ENCODE peak calls at places on chromosomes 4 and X, in ten cellular contexts. One of them, this sample, is unnamed.

GRCh38 chr4:8148785-8149435 is 9.7 kb downstream of the ABLIM2 start:
- DNase-seq in stimulated activated CD4-positive, alpha-beta T cell treated with anti-CD3 and anti-CD28 coated beads, Interleukin-1b, Interleukin-23, amount 100 ng/mL, for 1 hour: no peak
- DNase-seq in stomach: no peak
- DNase-seq in epithelial cell of prostate: no peak
- DNase-seq in EH: no peak
- DNase-seq in activated CD4-positive, alpha-beta T cell treated with anti-CD3 and anti-CD28 coated beads, Interleukin-2, amount 50 U/mL, for 24 hours: no peak
- DNase-seq in activated CD8-positive, alpha-beta memory T cell treated with anti-CD3 and anti-CD28 coated beads for 48 hours: no peak
- DNase-seq in HCEC 1CT: no peak
- DNase-seq in chondrocyte: no peak
- DNase-seq in retina: no peak
- DNase-seq in this sample: no peak

GRCh38 chrX:9788908-9789307 is 2.7 kb downstream of the SHROOM2 start:
- DNase-seq in chondrocyte: no peak
- DNase-seq in activated CD8-positive, alpha-beta memory T cell treated with anti-CD3 and anti-CD28 coated beads for 48 hours: no peak
- DNase-seq in stomach: peak; percentile 47
- DNase-seq in HCEC 1CT: no peak
- DNase-seq in stimulated activated CD4-positive, alpha-beta T cell treated with anti-CD3 and anti-CD28 coated beads, Interleukin-1b, Interleukin-23, amount 100 ng/mL, for 1 hour: no peak
- DNase-seq in epithelial cell of prostate: no peak
- DNase-seq in activated CD4-positive, alpha-beta T cell treated with anti-CD3 and anti-CD28 coated beads, Interleukin-2, amount 50 U/mL, for 24 hours: no peak
- DNase-seq in retina: no peak
- DNase-seq in EH: no peak
- DNase-seq in this sample: no peak

GRCh38 chr4:73019462-73020047 is 50.0 kb downstream of the COX18 start:
- DNase-seq in activated CD8-positive, alpha-beta memory T cell treated with anti-CD3 and anti-CD28 coated beads for 48 hours: no peak
- DNase-seq in stomach: no peak
- DNase-seq in EH: peak; percentile 60
- DNase-seq in stimulated activated CD4-positive, alpha-beta T cell treated with anti-CD3 and anti-CD28 coated beads, Interleukin-1b, Interleukin-23, amount 100 ng/mL, for 1 hour: no peak
- DNase-seq in retina: peak; percentile 44
- DNase-seq in activated CD4-positive, alpha-beta T cell treated with anti-CD3 and anti-CD28 coated beads, Interleukin-2, amount 50 U/mL, for 24 hours: no peak
- DNase-seq in epithelial cell of prostate: no peak
- DNase-seq in chondrocyte: no peak
- DNase-seq in HCEC 1CT: peak; percentile 15
- DNase-seq in this sample: no peak

GRCh38 chr4:46894841-46895240 is 14.2 kb downstream of the COX7B2 start:
- DNase-seq in stimulated activated CD4-positive, alpha-beta T cell treated with anti-CD3 and anti-CD28 coated beads, Interleukin-1b, Interleukin-23, amount 100 ng/mL, for 1 hour: no peak
- DNase-seq in stomach: no peak
- DNase-seq in epithelial cell of prostate: no peak
- DNase-seq in chondrocyte: no peak
- DNase-seq in activated CD4-positive, alpha-beta T cell treated with anti-CD3 and anti-CD28 coated beads, Interleukin-2, amount 50 U/mL, for 24 hours: no peak
- DNase-seq in EH: no peak
- DNase-seq in retina: no peak
- DNase-seq in HCEC 1CT: no peak
- DNase-seq in activated CD8-positive, alpha-beta memory T cell treated with anti-CD3 and anti-CD28 coated beads for 48 hours: no peak
- DNase-seq in this sample: no peak

GRCh38 chr4:168893807-168894206 is 116.2 kb downstream of the CBR4 start:
- DNase-seq in stimulated activated CD4-positive, alpha-beta T cell treated with anti-CD3 and anti-CD28 coated beads, Interleukin-1b, Interleukin-23, amount 100 ng/mL, for 1 hour: no peak
- DNase-seq in stomach: no peak
- DNase-seq in EH: no peak
- DNase-seq in chondrocyte: no peak
- DNase-seq in epithelial cell of prostate: no peak
- DNase-seq in HCEC 1CT: no peak
- DNase-seq in activated CD8-positive, alpha-beta memory T cell treated with anti-CD3 and anti-CD28 coated beads for 48 hours: no peak
- DNase-seq in retina: no peak
- DNase-seq in activated CD4-positive, alpha-beta T cell treated with anti-CD3 and anti-CD28 coated beads, Interleukin-2, amount 50 U/mL, for 24 hours: no peak
- DNase-seq in this sample: no peak

GRCh38 chrX:19046343-19047215 is 62.7 kb upstream of the PHKA2 start:
- DNase-seq in activated CD4-positive, alpha-beta T cell treated with anti-CD3 and anti-CD28 coated beads, Interleukin-2, amount 50 U/mL, for 24 hours: no peak
- DNase-seq in HCEC 1CT: peak; percentile 56
- DNase-seq in EH: peak; percentile 62
- DNase-seq in stimulated activated CD4-positive, alpha-beta T cell treated with anti-CD3 and anti-CD28 coated beads, Interleukin-1b, Interleukin-23, amount 100 ng/mL, for 1 hour: no peak
- DNase-seq in epithelial cell of prostate: peak; percentile 18
- DNase-seq in activated CD8-positive, alpha-beta memory T cell treated with anti-CD3 and anti-CD28 coated beads for 48 hours: no peak
- DNase-seq in retina: no peak
- DNase-seq in stomach: no peak
- DNase-seq in chondrocyte: no peak
- DNase-seq in this sample: no peak

GRCh38 chr4:106892786-106893185 is 143.3 kb downstream of the DKK2 start:
- DNase-seq in EH: no peak
- DNase-seq in stomach: no peak
- DNase-seq in retina: no peak
- DNase-seq in chondrocyte: peak; percentile 57
- DNase-seq in epithelial cell of prostate: no peak
- DNase-seq in stimulated activated CD4-positive, alpha-beta T cell treated with anti-CD3 and anti-CD28 coated beads, Interleukin-1b, Interleukin-23, amount 100 ng/mL, for 1 hour: no peak
- DNase-seq in HCEC 1CT: no peak
- DNase-seq in activated CD4-positive, alpha-beta T cell treated with anti-CD3 and anti-CD28 coated beads, Interleukin-2, amount 50 U/mL, for 24 hours: no peak
- DNase-seq in activated CD8-positive, alpha-beta memory T cell treated with anti-CD3 and anti-CD28 coated beads for 48 hours: no peak
- DNase-seq in this sample: no peak

GRCh38 chr4:74545488-74545887 is 100.6 kb downstream of the AREG start:
- DNase-seq in chondrocyte: no peak
- DNase-seq in activated CD8-positive, alpha-beta memory T cell treated with anti-CD3 and anti-CD28 coated beads for 48 hours: no peak
- DNase-seq in activated CD4-positive, alpha-beta T cell treated with anti-CD3 and anti-CD28 coated beads, Interleukin-2, amount 50 U/mL, for 24 hours: no peak
- DNase-seq in stimulated activated CD4-positive, alpha-beta T cell treated with anti-CD3 and anti-CD28 coated beads, Interleukin-1b, Interleukin-23, amount 100 ng/mL, for 1 hour: no peak
- DNase-seq in stomach: peak; percentile 26
- DNase-seq in retina: no peak
- DNase-seq in EH: peak; percentile 31
- DNase-seq in epithelial cell of prostate: no peak
- DNase-seq in HCEC 1CT: no peak
- DNase-seq in this sample: peak; percentile 21

GRCh38 chr4:75512336-75513211 is 1.6 kb downstream of the RCHY1 start:
- DNase-seq in chondrocyte: no peak
- DNase-seq in retina: no peak
- DNase-seq in epithelial cell of prostate: no peak
- DNase-seq in activated CD8-positive, alpha-beta memory T cell treated with anti-CD3 and anti-CD28 coated beads for 48 hours: no peak
- DNase-seq in stomach: no peak
- DNase-seq in EH: peak; percentile 63
- DNase-seq in stimulated activated CD4-positive, alpha-beta T cell treated with anti-CD3 and anti-CD28 coated beads, Interleukin-1b, Interleukin-23, amount 100 ng/mL, for 1 hour: no peak
- DNase-seq in activated CD4-positive, alpha-beta T cell treated with anti-CD3 and anti-CD28 coated beads, Interleukin-2, amount 50 U/mL, for 24 hours: no peak
- DNase-seq in HCEC 1CT: peak; percentile 54
- DNase-seq in this sample: no peak

GRCh38 chr4:118834070-118834469 is 1.9 kb downstream of the SEC24D start:
- DNase-seq in stomach: no peak
- DNase-seq in HCEC 1CT: no peak
- DNase-seq in activated CD8-positive, alpha-beta memory T cell treated with anti-CD3 and anti-CD28 coated beads for 48 hours: no peak
- DNase-seq in activated CD4-positive, alpha-beta T cell treated with anti-CD3 and anti-CD28 coated beads, Interleukin-2, amount 50 U/mL, for 24 hours: no peak
- DNase-seq in epithelial cell of prostate: no peak
- DNase-seq in stimulated activated CD4-positive, alpha-beta T cell treated with anti-CD3 and anti-CD28 coated beads, Interleukin-1b, Interleukin-23, amount 100 ng/mL, for 1 hour: no peak
- DNase-seq in chondrocyte: no peak
- DNase-seq in EH: peak; percentile 44
- DNase-seq in retina: no peak
- DNase-seq in this sample: no peak

GRCh38 chrX:96389314-96390048 is 295.2 kb upstream of the DIAPH2 start:
- DNase-seq in epithelial cell of prostate: no peak
- DNase-seq in retina: no peak
- DNase-seq in HCEC 1CT: peak; percentile 7
- DNase-seq in activated CD8-positive, alpha-beta memory T cell treated with anti-CD3 and anti-CD28 coated beads for 48 hours: no peak
- DNase-seq in stomach: no peak
- DNase-seq in EH: no peak
- DNase-seq in stimulated activated CD4-positive, alpha-beta T cell treated with anti-CD3 and anti-CD28 coated beads, Interleukin-1b, Interleukin-23, amount 100 ng/mL, for 1 hour: no peak
- DNase-seq in chondrocyte: no peak
- DNase-seq in activated CD4-positive, alpha-beta T cell treated with anti-CD3 and anti-CD28 coated beads, Interleukin-2, amount 50 U/mL, for 24 hours: no peak
- DNase-seq in this sample: no peak

GRCh38 chr4:106773106-106773905 is 262.8 kb downstream of the DKK2 start:
- DNase-seq in activated CD4-positive, alpha-beta T cell treated with anti-CD3 and anti-CD28 coated beads, Interleukin-2, amount 50 U/mL, for 24 hours: no peak
- DNase-seq in chondrocyte: no peak
- DNase-seq in epithelial cell of prostate: no peak
- DNase-seq in stimulated activated CD4-positive, alpha-beta T cell treated with anti-CD3 and anti-CD28 coated beads, Interleukin-1b, Interleukin-23, amount 100 ng/mL, for 1 hour: no peak
- DNase-seq in HCEC 1CT: peak; percentile 22
- DNase-seq in activated CD8-positive, alpha-beta memory T cell treated with anti-CD3 and anti-CD28 coated beads for 48 hours: no peak
- DNase-seq in stomach: no peak
- DNase-seq in EH: peak; percentile 81
- DNase-seq in retina: no peak
- DNase-seq in this sample: no peak

GRCh38 chr4:53580301-53580700 is 11.0 kb downstream of the LNX1 start:
- DNase-seq in activated CD8-positive, alpha-beta memory T cell treated with anti-CD3 and anti-CD28 coated beads for 48 hours: no peak
- DNase-seq in HCEC 1CT: no peak
- DNase-seq in EH: no peak
- DNase-seq in chondrocyte: no peak
- DNase-seq in stimulated activated CD4-positive, alpha-beta T cell treated with anti-CD3 and anti-CD28 coated beads, Interleukin-1b, Interleukin-23, amount 100 ng/mL, for 1 hour: no peak
- DNase-seq in retina: no peak
- DNase-seq in stomach: no peak
- DNase-seq in activated CD4-positive, alpha-beta T cell treated with anti-CD3 and anti-CD28 coated beads, Interleukin-2, amount 50 U/mL, for 24 hours: no peak
- DNase-seq in epithelial cell of prostate: no peak
- DNase-seq in this sample: no peak

GRCh38 chr4:140185725-140186124 is 31.7 kb upstream of the MAML3 start:
- DNase-seq in stomach: no peak
- DNase-seq in EH: no peak
- DNase-seq in epithelial cell of prostate: no peak
- DNase-seq in chondrocyte: no peak
- DNase-seq in stimulated activated CD4-positive, alpha-beta T cell treated with anti-CD3 and anti-CD28 coated beads, Interleukin-1b, Interleukin-23, amount 100 ng/mL, for 1 hour: no peak
- DNase-seq in retina: no peak
- DNase-seq in activated CD8-positive, alpha-beta memory T cell treated with anti-CD3 and anti-CD28 coated beads for 48 hours: no peak
- DNase-seq in activated CD4-positive, alpha-beta T cell treated with anti-CD3 and anti-CD28 coated beads, Interleukin-2, amount 50 U/mL, for 24 hours: no peak
- DNase-seq in HCEC 1CT: no peak
- DNase-seq in this sample: no peak

GRCh38 chr4:17613761-17614415 is 553 bp upstream of the MED28 start:
- DNase-seq in epithelial cell of prostate: peak; percentile 27
- DNase-seq in EH: peak; percentile 87
- DNase-seq in retina: no peak
- DNase-seq in stomach: no peak
- DNase-seq in activated CD8-positive, alpha-beta memory T cell treated with anti-CD3 and anti-CD28 coated beads for 48 hours: no peak
- DNase-seq in chondrocyte: no peak
- DNase-seq in activated CD4-positive, alpha-beta T cell treated with anti-CD3 and anti-CD28 coated beads, Interleukin-2, amount 50 U/mL, for 24 hours: no peak
- DNase-seq in stimulated activated CD4-positive, alpha-beta T cell treated with anti-CD3 and anti-CD28 coated beads, Interleukin-1b, Interleukin-23, amount 100 ng/mL, for 1 hour: no peak
- DNase-seq in HCEC 1CT: peak; percentile 68
- DNase-seq in this sample: no peak

GRCh38 chr4:152148057-152148456 is 387.2 kb upstream of the GATB start:
- DNase-seq in epithelial cell of prostate: no peak
- DNase-seq in HCEC 1CT: no peak
- DNase-seq in activated CD8-positive, alpha-beta memory T cell treated with anti-CD3 and anti-CD28 coated beads for 48 hours: no peak
- DNase-seq in retina: no peak
- DNase-seq in chondrocyte: no peak
- DNase-seq in activated CD4-positive, alpha-beta T cell treated with anti-CD3 and anti-CD28 coated beads, Interleukin-2, amount 50 U/mL, for 24 hours: no peak
- DNase-seq in stimulated activated CD4-positive, alpha-beta T cell treated with anti-CD3 and anti-CD28 coated beads, Interleukin-1b, Interleukin-23, amount 100 ng/mL, for 1 hour: no peak
- DNase-seq in EH: no peak
- DNase-seq in stomach: no peak
- DNase-seq in this sample: no peak

GRCh38 chr4:25908491-25908901 is 5.5 kb upstream of the SMIM20 start:
- DNase-seq in stomach: no peak
- DNase-seq in chondrocyte: no peak
- DNase-seq in HCEC 1CT: peak; percentile 91
- DNase-seq in stimulated activated CD4-positive, alpha-beta T cell treated with anti-CD3 and anti-CD28 coated beads, Interleukin-1b, Interleukin-23, amount 100 ng/mL, for 1 hour: no peak
- DNase-seq in EH: peak; percentile 98
- DNase-seq in activated CD4-positive, alpha-beta T cell treated with anti-CD3 and anti-CD28 coated beads, Interleukin-2, amount 50 U/mL, for 24 hours: no peak
- DNase-seq in retina: no peak
- DNase-seq in activated CD8-positive, alpha-beta memory T cell treated with anti-CD3 and anti-CD28 coated beads for 48 hours: no peak
- DNase-seq in epithelial cell of prostate: peak; percentile 29
- DNase-seq in this sample: no peak

GRCh38 chr4:25180524-25181131 is 20.4 kb upstream of the SEPSECS start:
- DNase-seq in epithelial cell of prostate: no peak
- DNase-seq in stomach: peak; percentile 39
- DNase-seq in HCEC 1CT: peak; percentile 40
- DNase-seq in EH: peak; percentile 61
- DNase-seq in activated CD4-positive, alpha-beta T cell treated with anti-CD3 and anti-CD28 coated beads, Interleukin-2, amount 50 U/mL, for 24 hours: no peak
- DNase-seq in stimulated activated CD4-positive, alpha-beta T cell treated with anti-CD3 and anti-CD28 coated beads, Interleukin-1b, Interleukin-23, amount 100 ng/mL, for 1 hour: no peak
- DNase-seq in retina: no peak
- DNase-seq in activated CD8-positive, alpha-beta memory T cell treated with anti-CD3 and anti-CD28 coated beads for 48 hours: no peak
- DNase-seq in chondrocyte: no peak
- DNase-seq in this sample: no peak

GRCh38 chr4:8871417-8872401 is at the start of gene HMX1:
- DNase-seq in stimulated activated CD4-positive, alpha-beta T cell treated with anti-CD3 and anti-CD28 coated beads, Interleukin-1b, Interleukin-23, amount 100 ng/mL, for 1 hour: no peak
- DNase-seq in HCEC 1CT: no peak
- DNase-seq in retina: peak; percentile 92
- DNase-seq in activated CD4-positive, alpha-beta T cell treated with anti-CD3 and anti-CD28 coated beads, Interleukin-2, amount 50 U/mL, for 24 hours: no peak
- DNase-seq in chondrocyte: no peak
- DNase-seq in EH: no peak
- DNase-seq in epithelial cell of prostate: no peak
- DNase-seq in activated CD8-positive, alpha-beta memory T cell treated with anti-CD3 and anti-CD28 coated beads for 48 hours: no peak
- DNase-seq in stomach: no peak
- DNase-seq in this sample: no peak

GRCh38 chrX:129566081-129566480 is 26.0 kb downstream of the OCRL start:
- DNase-seq in stimulated activated CD4-positive, alpha-beta T cell treated with anti-CD3 and anti-CD28 coated beads, Interleukin-1b, Interleukin-23, amount 100 ng/mL, for 1 hour: no peak
- DNase-seq in stomach: no peak
- DNase-seq in HCEC 1CT: no peak
- DNase-seq in epithelial cell of prostate: no peak
- DNase-seq in activated CD8-positive, alpha-beta memory T cell treated with anti-CD3 and anti-CD28 coated beads for 48 hours: no peak
- DNase-seq in chondrocyte: no peak
- DNase-seq in EH: peak; percentile 1
- DNase-seq in activated CD4-positive, alpha-beta T cell treated with anti-CD3 and anti-CD28 coated beads, Interleukin-2, amount 50 U/mL, for 24 hours: no peak
- DNase-seq in retina: no peak
- DNase-seq in this sample: no peak

GRCh38 chrX:136260801-136261200 is 9.6 kb upstream of the MAP7D3 start:
- DNase-seq in HCEC 1CT: peak; percentile 79
- DNase-seq in retina: no peak
- DNase-seq in activated CD4-positive, alpha-beta T cell treated with anti-CD3 and anti-CD28 coated beads, Interleukin-2, amount 50 U/mL, for 24 hours: no peak
- DNase-seq in chondrocyte: no peak
- DNase-seq in stimulated activated CD4-positive, alpha-beta T cell treated with anti-CD3 and anti-CD28 coated beads, Interleukin-1b, Interleukin-23, amount 100 ng/mL, for 1 hour: no peak
- DNase-seq in activated CD8-positive, alpha-beta memory T cell treated with anti-CD3 and anti-CD28 coated beads for 48 hours: no peak
- DNase-seq in stomach: no peak
- DNase-seq in EH: peak; percentile 91
- DNase-seq in epithelial cell of prostate: no peak
- DNase-seq in this sample: no peak

GRCh38 chr4:113760852-113761681 is 471 bp downstream of the CAMK2D start:
- DNase-seq in stimulated activated CD4-positive, alpha-beta T cell treated with anti-CD3 and anti-CD28 coated beads, Interleukin-1b, Interleukin-23, amount 100 ng/mL, for 1 hour: no peak
- DNase-seq in stomach: peak; percentile 76
- DNase-seq in chondrocyte: peak; percentile 93
- DNase-seq in activated CD4-positive, alpha-beta T cell treated with anti-CD3 and anti-CD28 coated beads, Interleukin-2, amount 50 U/mL, for 24 hours: peak; percentile 34
- DNase-seq in EH: peak; percentile 85
- DNase-seq in retina: peak; percentile 89
- DNase-seq in epithelial cell of prostate: no peak
- DNase-seq in activated CD8-positive, alpha-beta memory T cell treated with anti-CD3 and anti-CD28 coated beads for 48 hours: peak; percentile 51
- DNase-seq in HCEC 1CT: peak; percentile 61
- DNase-seq in this sample: peak; percentile 73

GRCh38 chr4:166460769-166461550 is 587.9 kb downstream of the TLL1 start:
- DNase-seq in chondrocyte: no peak
- DNase-seq in HCEC 1CT: peak; percentile 42
- DNase-seq in retina: no peak
- DNase-seq in EH: peak; percentile 17
- DNase-seq in epithelial cell of prostate: no peak
- DNase-seq in stomach: no peak
- DNase-seq in stimulated activated CD4-positive, alpha-beta T cell treated with anti-CD3 and anti-CD28 coated beads, Interleukin-1b, Interleukin-23, amount 100 ng/mL, for 1 hour: no peak
- DNase-seq in activated CD8-positive, alpha-beta memory T cell treated with anti-CD3 and anti-CD28 coated beads for 48 hours: no peak
- DNase-seq in activated CD4-positive, alpha-beta T cell treated with anti-CD3 and anti-CD28 coated beads, Interleukin-2, amount 50 U/mL, for 24 hours: no peak
- DNase-seq in this sample: no peak

GRCh38 chr4:56424697-56425514 is 10.5 kb downstream of the PPAT start:
- DNase-seq in activated CD4-positive, alpha-beta T cell treated with anti-CD3 and anti-CD28 coated beads, Interleukin-2, amount 50 U/mL, for 24 hours: no peak
- DNase-seq in stimulated activated CD4-positive, alpha-beta T cell treated with anti-CD3 and anti-CD28 coated beads, Interleukin-1b, Interleukin-23, amount 100 ng/mL, for 1 hour: no peak
- DNase-seq in epithelial cell of prostate: no peak
- DNase-seq in chondrocyte: no peak
- DNase-seq in HCEC 1CT: peak; percentile 7
- DNase-seq in activated CD8-positive, alpha-beta memory T cell treated with anti-CD3 and anti-CD28 coated beads for 48 hours: no peak
- DNase-seq in EH: peak; percentile 43
- DNase-seq in retina: no peak
- DNase-seq in stomach: peak; percentile 32
- DNase-seq in this sample: no peak

GRCh38 chr4:147052361-147052760 is 106.7 kb upstream of the TTC29 start:
- DNase-seq in retina: no peak
- DNase-seq in activated CD4-positive, alpha-beta T cell treated with anti-CD3 and anti-CD28 coated beads, Interleukin-2, amount 50 U/mL, for 24 hours: no peak
- DNase-seq in stimulated activated CD4-positive, alpha-beta T cell treated with anti-CD3 and anti-CD28 coated beads, Interleukin-1b, Interleukin-23, amount 100 ng/mL, for 1 hour: no peak
- DNase-seq in chondrocyte: no peak
- DNase-seq in EH: no peak
- DNase-seq in HCEC 1CT: no peak
- DNase-seq in stomach: no peak
- DNase-seq in epithelial cell of prostate: peak; percentile 10
- DNase-seq in activated CD8-positive, alpha-beta memory T cell treated with anti-CD3 and anti-CD28 coated beads for 48 hours: no peak
- DNase-seq in this sample: no peak

GRCh38 chrX:34560180-34560579 is 96.9 kb downstream of the TMEM47 start:
- DNase-seq in retina: no peak
- DNase-seq in activated CD4-positive, alpha-beta T cell treated with anti-CD3 and anti-CD28 coated beads, Interleukin-2, amount 50 U/mL, for 24 hours: no peak
- DNase-seq in activated CD8-positive, alpha-beta memory T cell treated with anti-CD3 and anti-CD28 coated beads for 48 hours: no peak
- DNase-seq in epithelial cell of prostate: no peak
- DNase-seq in stimulated activated CD4-positive, alpha-beta T cell treated with anti-CD3 and anti-CD28 coated beads, Interleukin-1b, Interleukin-23, amount 100 ng/mL, for 1 hour: no peak
- DNase-seq in stomach: no peak
- DNase-seq in chondrocyte: no peak
- DNase-seq in EH: no peak
- DNase-seq in HCEC 1CT: no peak
- DNase-seq in this sample: no peak

GRCh38 chr4:152417648-152418047 is 118.2 kb downstream of the FBXW7 start:
- DNase-seq in HCEC 1CT: no peak
- DNase-seq in stimulated activated CD4-positive, alpha-beta T cell treated with anti-CD3 and anti-CD28 coated beads, Interleukin-1b, Interleukin-23, amount 100 ng/mL, for 1 hour: no peak
- DNase-seq in activated CD4-positive, alpha-beta T cell treated with anti-CD3 and anti-CD28 coated beads, Interleukin-2, amount 50 U/mL, for 24 hours: no peak
- DNase-seq in retina: no peak
- DNase-seq in stomach: no peak
- DNase-seq in chondrocyte: no peak
- DNase-seq in epithelial cell of prostate: no peak
- DNase-seq in activated CD8-positive, alpha-beta memory T cell treated with anti-CD3 and anti-CD28 coated beads for 48 hours: no peak
- DNase-seq in EH: no peak
- DNase-seq in this sample: no peak

GRCh38 chrX:21926116-21926515 is 14.4 kb upstream of the SMS start:
- DNase-seq in HCEC 1CT: peak; percentile 23
- DNase-seq in activated CD4-positive, alpha-beta T cell treated with anti-CD3 and anti-CD28 coated beads, Interleukin-2, amount 50 U/mL, for 24 hours: no peak
- DNase-seq in epithelial cell of prostate: no peak
- DNase-seq in activated CD8-positive, alpha-beta memory T cell treated with anti-CD3 and anti-CD28 coated beads for 48 hours: no peak
- DNase-seq in retina: no peak
- DNase-seq in stomach: no peak
- DNase-seq in EH: no peak
- DNase-seq in stimulated activated CD4-positive, alpha-beta T cell treated with anti-CD3 and anti-CD28 coated beads, Interleukin-1b, Interleukin-23, amount 100 ng/mL, for 1 hour: no peak
- DNase-seq in chondrocyte: no peak
- DNase-seq in this sample: no peak

This sample was measured in pancreas.